ENCODE peak calls at places on chromosomes 5 and 9, in four cellular contexts. One of them, this sample, is unnamed.

GRCh38 chr5:2112128-2112808 is 229.5 kb upstream of the IRX4 start:
- DNase-seq in IMR-90: no peak
- DNase-seq in H9: no peak
- DNase-seq in H1: no peak
- DNase-seq in this sample: no peak

GRCh38 chr9:114460513-114461225 is 44.6 kb downstream of the WHRN start:
- DNase-seq in IMR-90: no peak
- DNase-seq in H9: peak
- DNase-seq in H1: no peak
- DNase-seq in this sample: no peak

GRCh38 chr5:60487885-60488425 is 212.0 kb downstream of the DEPDC1B start:
- DNase-seq in IMR-90: no peak
- DNase-seq in H9: no peak
- DNase-seq in H1: no peak
- DNase-seq in this sample: no peak

GRCh38 chr9:82972446-82972845 is 90.5 kb downstream of the RASEF start:
- DNase-seq in IMR-90: no peak
- DNase-seq in H9: no peak
- DNase-seq in H1: no peak
- DNase-seq in this sample: no peak

GRCh38 chr9:73118898-73119554 is 32.6 kb upstream of the ANXA1 start:
- DNase-seq in IMR-90: peak
- DNase-seq in H9: no peak
- DNase-seq in H1: no peak
- DNase-seq in this sample: peak

GRCh38 chr5:175124821-175125220 is 319.2 kb downstream of the DRD1 start:
- DNase-seq in IMR-90: no peak
- DNase-seq in H9: no peak
- DNase-seq in H1: no peak
- DNase-seq in this sample: no peak

GRCh38 chr5:161333194-161333880 is 213.2 kb downstream of the GABRB2 start:
- DNase-seq in IMR-90: no peak
- DNase-seq in H9: no peak
- DNase-seq in H1: no peak
- DNase-seq in this sample: peak

GRCh38 chr9:121785673-121786542 is 134.5 kb downstream of the DAB2IP start:
- DNase-seq in IMR-90: no peak
- DNase-seq in H9: peak
- DNase-seq in H1: no peak
- DNase-seq in this sample: no peak

GRCh38 chr5:71778678-71779276 is 59.7 kb downstream of the CARTPT start:
- DNase-seq in IMR-90: peak
- DNase-seq in H9: no peak
- DNase-seq in H1: no peak
- DNase-seq in this sample: peak

GRCh38 chr9:34124103-34124502 is 2.4 kb downstream of the DCAF12 start:
- DNase-seq in IMR-90: no peak
- DNase-seq in H9: no peak
- DNase-seq in H1: no peak
- DNase-seq in this sample: no peak

GRCh38 chr9:99181621-99182020 is 40.1 kb downstream of the ALG2 start:
- DNase-seq in IMR-90: peak
- DNase-seq in H9: no peak
- DNase-seq in H1: no peak
- DNase-seq in this sample: no peak

GRCh38 chr5:20575515-20575914 is 587.5 kb upstream of the CDH18 start:
- DNase-seq in IMR-90: no peak
- DNase-seq in H9: no peak
- DNase-seq in H1: no peak
- DNase-seq in this sample: no peak

GRCh38 chr9:90099262-90099982 is 494.6 kb downstream of the GADD45G start:
- DNase-seq in IMR-90: peak
- DNase-seq in H9: no peak
- DNase-seq in H1: no peak
- DNase-seq in this sample: peak

GRCh38 chr5:98416541-98416940 is 356.9 kb upstream of the RGMB start:
- DNase-seq in IMR-90: peak
- DNase-seq in H9: no peak
- DNase-seq in H1: no peak
- DNase-seq in this sample: no peak

GRCh38 chr9:33856247-33856646 is 39.3 kb downstream of the UBE2R2 start:
- DNase-seq in IMR-90: no peak
- DNase-seq in H9: no peak
- DNase-seq in H1: no peak
- DNase-seq in this sample: no peak

GRCh38 chr5:169711826-169712225 is 74.8 kb downstream of the DOCK2 start:
- DNase-seq in IMR-90: no peak
- DNase-seq in H9: no peak
- DNase-seq in H1: no peak
- DNase-seq in this sample: peak

GRCh38 chr5:159091051-159091450 is 8.7 kb downstream of the EBF1 start:
- DNase-seq in IMR-90: no peak
- DNase-seq in H9: no peak
- DNase-seq in H1: no peak
- DNase-seq in this sample: no peak

GRCh38 chr5:30804739-30805313 is 388.7 kb upstream of the CDH6 start:
- DNase-seq in IMR-90: peak
- DNase-seq in H9: peak
- DNase-seq in H1: peak
- DNase-seq in this sample: peak

GRCh38 chr5:139415221-139415861 is 11.5 kb upstream of the SPATA24 start:
- DNase-seq in IMR-90: no peak
- DNase-seq in H9: no peak
- DNase-seq in H1: no peak
- DNase-seq in this sample: no peak

GRCh38 chr5:140208065-140208464 is 33.1 kb downstream of the CYSTM1 start:
- DNase-seq in IMR-90: no peak
- DNase-seq in H9: no peak
- DNase-seq in H1: no peak
- DNase-seq in this sample: no peak

GRCh38 chr9:91151014-91151740 is 210.5 kb downstream of the AUH start:
- DNase-seq in IMR-90: peak
- DNase-seq in H9: no peak
- DNase-seq in H1: no peak
- DNase-seq in this sample: no peak

DNA sequence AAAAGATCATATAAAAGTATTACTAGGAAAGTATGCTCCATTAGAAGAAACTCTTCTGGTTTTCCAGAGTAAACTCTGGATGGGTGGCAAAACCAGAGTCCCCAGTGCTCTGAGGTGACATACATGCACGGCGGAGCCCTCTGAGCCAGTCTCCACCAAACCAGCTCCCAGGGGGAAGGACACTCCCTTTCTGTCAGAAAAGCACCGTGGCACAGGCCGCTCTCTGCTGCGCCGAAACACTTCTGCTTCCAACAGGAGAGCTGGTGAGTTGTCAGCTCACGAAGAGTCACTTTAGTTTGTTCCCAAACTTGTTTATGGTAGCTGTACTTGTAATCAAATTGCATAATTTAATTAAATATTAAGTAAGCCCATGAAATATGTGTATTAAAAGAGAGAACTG is 184.6 kb downstream of the CDK5RAP2 start:
- DNase-seq in IMR-90: no peak
- DNase-seq in H9: no peak
- DNase-seq in H1: no peak
- DNase-seq in this sample: no peak
- H3K56ac ChIP-seq in IMR-90: no peak
- H3K56ac ChIP-seq in H9: no peak
- H3K56ac ChIP-seq in H1: no peak
- H3K56ac ChIP-seq in this sample: no peak

GRCh38 chr9:130172161-130172857 is at the start of gene NCS1:
- DNase-seq in IMR-90: peak
- DNase-seq in H9: peak
- DNase-seq in H1: no peak
- DNase-seq in this sample: peak

GRCh38 chr9:130174920-130175321 is 2.7 kb downstream of the NCS1 start:
- DNase-seq in IMR-90: no peak
- DNase-seq in H9: no peak
- DNase-seq in H1: no peak
- DNase-seq in this sample: no peak

GRCh38 chr9:130174025-130174424 is 1.8 kb downstream of the NCS1 start:
- DNase-seq in IMR-90: no peak
- DNase-seq in H9: no peak
- DNase-seq in H1: no peak
- DNase-seq in this sample: no peak

GRCh38 chr9:130172858-130173461 is 756 bp downstream of the NCS1 start:
- DNase-seq in IMR-90: no peak
- DNase-seq in H9: no peak
- DNase-seq in H1: no peak
- DNase-seq in this sample: peak

GRCh38 chr9:130173462-130173876 is 1.3 kb downstream of the NCS1 start:
- DNase-seq in IMR-90: peak
- DNase-seq in H9: no peak
- DNase-seq in H1: no peak
- DNase-seq in this sample: no peak
- H2BK15ac ChIP-seq in IMR-90: no peak
- H2BK15ac ChIP-seq in H9: no peak
- H2BK15ac ChIP-seq in H1: peak
- H2BK15ac ChIP-seq in this sample: no peak

GRCh38 chr5:73417307-73418035 is 31.1 kb downstream of the FOXD1 start:
- DNase-seq in IMR-90: peak
- DNase-seq in H9: no peak
- DNase-seq in H1: no peak
- DNase-seq in this sample: no peak
- H3K56ac ChIP-seq in IMR-90: peak
- H3K56ac ChIP-seq in H9: no peak
- H3K56ac ChIP-seq in H1: no peak
- H3K56ac ChIP-seq in this sample: no peak

DNA sequence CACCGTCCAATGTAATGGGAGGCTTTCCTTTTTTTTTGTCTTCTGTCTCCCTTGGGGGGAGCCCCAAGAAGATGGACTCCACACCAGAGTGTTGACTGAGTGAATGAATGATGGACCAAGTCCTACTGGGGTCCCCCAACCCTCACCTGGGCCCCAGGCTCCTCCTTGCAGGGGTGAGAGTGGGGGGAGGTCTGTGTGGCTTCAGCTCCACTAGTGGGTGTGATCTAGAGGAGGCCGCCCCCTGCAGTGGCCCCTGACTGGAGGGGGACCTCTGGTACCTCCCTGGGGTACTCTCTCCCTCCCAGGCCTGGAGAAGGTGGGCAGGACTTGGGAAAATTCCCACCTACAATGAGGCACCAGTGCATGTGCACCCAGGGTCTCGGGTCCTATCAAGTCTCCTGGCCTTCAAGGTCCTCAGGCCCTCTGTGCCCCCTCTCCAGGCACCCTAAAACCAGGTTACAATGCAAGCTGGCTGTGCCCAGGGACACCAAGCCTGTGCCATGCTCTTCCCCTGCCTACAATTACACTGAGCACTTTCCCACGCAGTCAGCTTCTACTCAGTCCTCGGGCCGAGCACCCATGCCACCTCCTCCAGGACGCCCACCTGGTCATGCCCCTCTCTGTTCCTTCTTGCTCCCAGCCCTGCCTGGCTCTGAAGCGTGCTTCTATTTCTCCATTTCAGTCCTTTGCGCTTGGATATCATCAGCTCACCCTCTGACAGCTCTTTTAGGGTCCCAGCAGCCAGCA is 117.2 kb upstream of the PHYKPL start:
- DNase-seq in IMR-90: no peak
- DNase-seq in H9: no peak
- DNase-seq in H1: no peak
- DNase-seq in this sample: no peak
- H2BK15ac ChIP-seq in IMR-90: no peak
- H2BK15ac ChIP-seq in H9: no peak
- H2BK15ac ChIP-seq in H1: no peak
- H2BK15ac ChIP-seq in this sample: no peak

GRCh38 chr9:131469951-131470350 is 32.8 kb upstream of the POMT1 start:
- DNase-seq in IMR-90: no peak
- DNase-seq in H9: peak
- DNase-seq in H1: no peak
- DNase-seq in this sample: no peak

GRCh38 chr9:131469369-131469768 is 33.3 kb upstream of the POMT1 start:
- DNase-seq in IMR-90: no peak
- DNase-seq in H9: no peak
- DNase-seq in H1: no peak
- DNase-seq in this sample: no peak

GRCh38 chr9:131464354-131465000 is 38.2 kb upstream of the POMT1 start:
- DNase-seq in IMR-90: no peak
- DNase-seq in H9: no peak
- DNase-seq in H1: no peak
- DNase-seq in this sample: no peak

GRCh38 chr9:131468031-131468430 is 34.7 kb upstream of the POMT1 start:
- DNase-seq in IMR-90: no peak
- DNase-seq in H9: no peak
- DNase-seq in H1: no peak
- DNase-seq in this sample: no peak

DNA sequence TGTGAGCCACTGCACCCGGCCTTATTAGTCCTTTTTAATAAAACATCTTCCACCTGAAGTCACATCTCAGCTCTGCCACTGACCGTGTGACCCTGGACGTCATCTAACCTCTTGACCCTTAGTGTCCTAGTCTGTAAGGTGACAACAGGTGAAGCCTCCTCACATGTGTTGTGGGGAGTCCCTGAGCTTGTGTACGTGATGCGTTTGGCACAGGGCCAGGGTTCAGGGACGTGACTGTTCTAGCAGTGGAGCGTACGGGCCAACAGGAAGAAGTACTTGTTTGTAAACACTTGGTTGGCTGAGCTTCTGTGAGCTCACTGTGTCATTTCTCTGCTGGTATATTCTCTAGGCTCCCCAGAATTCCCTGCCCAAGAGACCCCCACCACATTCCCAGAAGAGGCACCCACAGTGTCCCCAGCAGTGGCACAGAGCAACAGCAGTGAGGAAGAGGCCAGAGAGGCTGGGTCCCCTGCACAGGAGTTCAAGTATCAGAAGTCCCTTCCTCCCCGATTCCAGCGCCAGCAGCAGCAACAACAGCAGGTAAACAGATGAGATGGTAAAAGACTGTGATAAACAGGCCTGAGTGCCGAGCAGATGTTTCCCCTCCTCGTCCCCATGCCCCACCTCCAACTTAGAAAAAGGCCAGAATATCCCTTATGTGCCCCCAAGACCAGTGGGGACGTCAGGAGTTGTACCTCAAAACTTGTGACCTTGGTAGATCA is 35.3 kb upstream of the POMT1 start:
- DNase-seq in IMR-90: no peak
- DNase-seq in H9: no peak
- DNase-seq in H1: no peak
- DNase-seq in this sample: no peak
- H3K56ac ChIP-seq in IMR-90: no peak
- H3K56ac ChIP-seq in H9: no peak
- H3K56ac ChIP-seq in H1: no peak
- H3K56ac ChIP-seq in this sample: no peak

GRCh38 chr5:172777381-172778222 is 6.6 kb upstream of the DUSP1 start:
- DNase-seq in IMR-90: peak
- DNase-seq in H9: no peak
- DNase-seq in H1: no peak
- DNase-seq in this sample: peak
- H2BK15ac ChIP-seq in IMR-90: peak
- H2BK15ac ChIP-seq in H9: no peak
- H2BK15ac ChIP-seq in H1: no peak
- H2BK15ac ChIP-seq in this sample: no peak

GRCh38 chr5:148172377-148172776 is 4.0 kb downstream of the SPINK14 start:
- DNase-seq in IMR-90: no peak
- DNase-seq in H9: no peak
- DNase-seq in H1: no peak
- DNase-seq in this sample: no peak
- H3K56ac ChIP-seq in IMR-90: no peak
- H3K56ac ChIP-seq in H9: no peak
- H3K56ac ChIP-seq in H1: no peak
- H3K56ac ChIP-seq in this sample: no peak